ENCODE peak calls at places on chromosomes 6 and 20, in four cellular contexts. P, C, W and J are unnamed samples. For H3K4me1, the result is how much of the 10 kb centered on the place peaks cover.

GRCh38 chr6:45721665-45722064 is 294.0 kb downstream of the CLIC5 start:
- DNase-seq in C (no peak), P (no peak), W (no peak), J (no peak)

GRCh38 chr6:124660185-124660584 is 302.1 kb upstream of the RNF217 start:
- DNase-seq in P (no peak), C (no peak), W (no peak), J (no peak)

GRCh38 chr20:45322952-45323383 is 14.9 kb upstream of the MATN4 start:
- DNase-seq in P (peak), C (no peak), W (no peak), J (peak)

GRCh38 chr6:33264015-33264414 is 7.7 kb downstream of the VPS52 start:
- DNase-seq in W (no peak), C (no peak), P (no peak), J (no peak)

GRCh38 chr6:106159531-106159940 is 73.4 kb downstream of the PRDM1 start:
- DNase-seq in P (no peak), W (peak), C (no peak), J (no peak)

GRCh38 chr6:110944681-110945151 is 13.8 kb upstream of the GTF3C6 start:
- DNase-seq in W (peak), C (no peak), P (no peak), J (no peak)

GRCh38 chr20:48773837-48774418 is 53.9 kb downstream of the PREX1 start:
- DNase-seq in C (no peak), P (peak), W (no peak), J (no peak)

GRCh38 chr6:113306552-113307145 is 550.5 kb upstream of the MARCKS start:
- DNase-seq in P (peak), C (peak), W (no peak), J (peak)

GRCh38 chr20:33933469-33933909 is 60.2 kb upstream of the RALY start:
- DNase-seq in P (peak), W (peak), C (peak), J (peak)

GRCh38 chr20:44176833-44177533 is 10.0 kb downstream of the JPH2 start:
- DNase-seq in W (no peak), C (no peak), P (no peak), J (no peak)

GRCh38 chr6:62652692-62653328 is 366.8 kb upstream of the KHDRBS2 start:
- DNase-seq in C (no peak), W (peak), P (no peak), J (no peak)

GRCh38 chr20:46023148-46023484 is 5.9 kb upstream of the SLC12A5 start:
- DNase-seq in C (no peak), W (no peak), P (no peak), J (no peak)

GRCh38 chr20:1840865-1841553 is 54.2 kb upstream of the SIRPA start:
- DNase-seq in W (no peak), C (peak), P (no peak), J (no peak)

GRCh38 chr20:24491043-24491756 is 21.8 kb downstream of the SYNDIG1 start:
- DNase-seq in W (no peak), P (no peak), C (peak), J (no peak)

GRCh38 chr20:35302421-35303335 is 10.5 kb upstream of the FAM83C start:
- DNase-seq in W (peak), C (no peak), P (no peak), J (no peak)

GRCh38 chr20:57785720-57786119 is 75.9 kb upstream of the PMEPA1 start:
- DNase-seq in P (no peak), C (peak), W (no peak), J (no peak)

GRCh38 chr6:19210849-19211590 is 626.1 kb upstream of the ID4 start:
- DNase-seq in W (no peak), P (no peak), C (peak), J (no peak)

GRCh38 chr6:55528624-55529023 is 50.4 kb downstream of the HMGCLL1 start:
- DNase-seq in P (no peak), C (no peak), W (peak), J (no peak)

GRCh38 chr6:42774201-42774600 is 7.7 kb upstream of the BICRAL start:
- DNase-seq in C (no peak), W (no peak), P (no peak), J (no peak)

GRCh38 chr6:13523826-13524622 is 36.6 kb upstream of the GFOD1 start:
- DNase-seq in C (no peak), W (no peak), P (no peak), J (no peak)

GRCh38 chr6:51314965-51315364 is 496.3 kb downstream of the TFAP2B start:
- DNase-seq in W (no peak), P (no peak), C (no peak), J (no peak)

GRCh38 chr6:45455408-45455807 is 77.7 kb upstream of the SUPT3H start:
- DNase-seq in W (no peak), C (no peak), P (no peak), J (no peak)

GRCh38 chr6:140779341-140779740 is 1353.4 kb upstream of the GJE1 start:
- DNase-seq in C (no peak), W (no peak), P (no peak), J (no peak)

GRCh38 chr6:127219869-127220268 is 46.8 kb upstream of the RNF146 start:
- DNase-seq in C (no peak), P (no peak), W (no peak), J (no peak)

GRCh38 chr6:158061361-158061708 is 79.7 kb downstream of the SYNJ2 start:
- DNase-seq in C (no peak), W (no peak), P (no peak), J (no peak)

GRCh38 chr6:106739387-106739786 is 110.0 kb downstream of the QRSL1 start:
- DNase-seq in W (no peak), P (peak), C (no peak), J (peak)

GRCh38 chr6:8908638-8909037 is 473.3 kb upstream of the SLC35B3 start:
- DNase-seq in W (no peak), C (no peak), P (no peak), J (no peak)

GRCh38 chr6:148085651-148086321 is 256.9 kb upstream of the SASH1 start:
- DNase-seq in C (no peak), P (no peak), W (no peak), J (no peak)

GRCh38 chr6:113018351-113019151 is 671.4 kb downstream of the RFPL4B start:
- DNase-seq in W (peak), P (no peak), C (no peak), J (peak)

GRCh38 chr6:154868143-154868594 is 126.9 kb upstream of the TIAM2 start:
- DNase-seq in P (no peak), C (no peak), W (peak), J (peak)

GRCh38 chr6:80183019-80183418 is 76.5 kb downstream of the BCKDHB start:
- DNase-seq in W (no peak), C (no peak), P (no peak), J (no peak)

GRCh38 chr6:17035257-17035757 is 66.5 kb upstream of the STMND1 start:
- DNase-seq in C (no peak), W (no peak), P (no peak), J (no peak)

GRCh38 chr6:12911387-12911960 is 194.9 kb downstream of the PHACTR1 start:
- DNase-seq in W (peak), C (no peak), P (no peak), J (peak)

GRCh38 chr6:108222504-108222903 is 38.3 kb downstream of the SNX3 start:
- DNase-seq in C (no peak), W (peak), P (no peak), J (no peak)

GRCh38 chr6:108222064-108222463 is 38.8 kb downstream of the SNX3 start:
- DNase-seq in C (no peak), W (no peak), P (no peak), J (no peak)

DNA sequence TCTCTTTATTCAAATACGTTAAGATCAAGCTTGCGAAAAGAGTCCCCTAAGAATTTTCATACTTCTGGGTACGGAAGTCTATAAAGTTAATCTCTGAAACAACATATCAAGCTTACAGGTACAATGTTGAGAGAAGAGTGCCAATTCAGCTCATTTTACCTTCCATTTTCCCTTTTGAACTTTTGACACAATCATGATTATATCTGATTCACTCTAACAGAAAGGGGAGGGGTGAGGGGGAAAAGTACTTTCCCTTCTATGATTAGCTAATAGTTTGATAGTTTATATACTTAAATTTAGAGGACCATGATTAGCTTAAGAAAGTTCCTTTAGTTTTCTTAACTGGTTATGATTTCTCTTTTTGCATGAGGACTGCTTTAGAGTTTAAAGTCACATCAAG is 33.5 kb downstream of the SNX3 start:
- DNase-seq in W (no peak), P (no peak), C (no peak), J (no peak)
- H3K4me1 ChIP-seq in W (under half), P (under half), C (under half), J (under half)

DNA sequence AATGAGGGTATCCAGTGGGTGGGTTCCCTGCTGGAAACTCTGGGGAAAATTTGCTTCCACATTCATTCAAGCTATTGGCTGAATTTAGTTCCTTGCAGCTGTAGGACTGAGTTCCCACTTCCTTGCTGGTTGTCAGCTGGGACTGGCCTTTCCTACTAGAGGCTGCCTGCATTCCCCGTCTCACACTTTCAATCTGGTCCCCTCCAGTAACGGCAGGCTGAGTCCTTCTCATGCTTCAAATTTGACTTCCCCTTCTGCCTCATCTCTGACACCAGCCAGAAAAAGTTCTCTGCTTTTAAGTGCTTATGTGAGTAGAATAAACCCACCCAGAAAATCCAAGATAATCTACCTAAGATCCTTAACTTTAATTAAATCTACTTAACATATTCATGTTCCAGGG is 4.4 kb downstream of the CSNK2A1 start:
- DNase-seq in W (no peak), P (no peak), C (no peak), J (no peak)
- H3K4me1 ChIP-seq in W (under half), P (half or more), C (under half), J (under half)

GRCh38 chr6:149750136-149750609 is 632 bp downstream of the PCMT1 start:
- DNase-seq in P (peak), W (peak), C (peak), J (peak)
- H3K4me1 ChIP-seq in P (under half), W (under half), C (under half), J (under half)

GRCh38 chr6:35727206-35727934 is 9.5 kb upstream of the ARMC12 start:
- DNase-seq in W (peak), P (peak), C (peak), J (peak)

GRCh38 chr6:35729722-35730121 is 7.1 kb upstream of the ARMC12 start:
- DNase-seq in C (no peak), P (no peak), W (no peak), J (no peak)

GRCh38 chr6:35728663-35729348 is 8.0 kb upstream of the ARMC12 start:
- DNase-seq in P (peak), C (no peak), W (no peak), J (peak)

GRCh38 chr6:35729349-35729678 is 7.5 kb upstream of the ARMC12 start:
- DNase-seq in C (no peak), P (no peak), W (no peak), J (no peak)

DNA sequence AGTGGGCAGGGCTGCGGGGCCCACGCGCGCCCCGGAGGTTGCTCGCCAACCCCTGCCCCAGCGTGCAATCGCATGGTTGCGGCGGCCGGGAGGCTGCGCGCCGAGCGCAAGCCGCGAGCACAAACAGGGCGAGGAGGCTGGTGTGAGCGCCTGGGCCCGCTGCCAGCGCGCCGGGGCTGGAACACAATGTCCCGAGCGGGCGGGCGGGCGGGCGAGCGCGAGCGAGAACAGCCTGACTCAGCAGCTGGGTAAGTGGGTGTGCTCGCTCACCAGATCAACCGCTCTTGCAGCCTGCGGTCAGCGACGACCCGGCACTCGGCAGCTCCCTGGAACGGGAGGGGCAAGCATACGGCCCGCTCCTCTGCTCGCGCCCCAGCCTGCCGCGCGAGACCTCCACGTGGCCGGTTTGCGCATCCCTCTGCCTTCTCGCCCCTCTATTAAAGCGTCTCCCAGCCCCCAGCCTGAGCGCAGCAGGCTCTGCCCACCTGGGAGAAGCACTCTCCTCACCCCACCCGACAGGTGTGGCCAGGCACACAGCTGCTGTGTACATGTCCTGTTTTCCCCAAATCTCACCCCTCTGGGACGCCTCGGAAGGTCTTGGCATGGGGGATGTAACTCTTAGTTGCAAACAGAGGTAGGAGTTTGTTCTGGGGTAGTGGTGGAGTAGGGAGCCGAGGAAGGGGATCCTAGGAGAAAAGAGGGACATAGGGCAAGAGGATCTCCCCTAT is 8.7 kb upstream of the ARMC12 start:
- DNase-seq in P (peak), C (peak), W (peak), J (peak)
- H3K4me1 ChIP-seq in P (half or more), C (under half), W (under half), J (half or more)

DNA sequence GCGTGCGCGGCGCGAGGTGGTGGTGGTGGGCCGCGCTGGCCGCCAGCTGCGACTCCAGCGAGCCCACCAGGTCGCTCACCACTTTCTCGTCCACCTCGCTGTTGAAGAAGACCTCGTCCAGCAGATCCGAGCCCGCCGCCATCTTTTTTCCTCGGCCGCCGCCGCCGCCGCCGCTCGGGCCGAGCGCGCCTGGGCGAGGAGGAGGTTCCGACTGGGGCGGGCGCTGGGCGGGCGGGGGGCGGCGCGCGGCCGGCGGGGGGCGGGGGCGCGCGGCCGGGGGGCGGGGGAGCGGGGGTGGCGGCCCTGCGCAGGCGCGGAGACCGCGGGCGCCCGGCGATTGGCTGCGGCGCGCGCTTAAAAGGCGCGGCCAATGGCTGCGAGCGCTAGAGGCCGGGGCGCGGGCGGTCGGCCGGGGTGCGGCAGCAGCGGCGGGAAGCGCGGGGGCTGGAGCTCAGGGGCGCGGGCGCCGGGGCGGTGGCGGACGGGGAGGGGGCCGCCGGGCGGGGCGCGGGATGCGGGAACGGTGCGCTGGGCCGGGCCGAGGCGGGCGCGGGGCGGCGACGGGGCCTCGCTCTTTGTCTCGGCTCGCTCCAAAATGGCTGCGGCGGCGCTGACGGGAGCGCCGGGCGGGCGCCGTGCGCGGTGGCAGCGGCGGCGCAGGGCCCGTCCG is at the start of gene TAF4:
- DNase-seq in W (peak), P (peak), C (peak), J (peak)
- H3K4me1 ChIP-seq in W (under half), P (under half), C (under half), J (under half)

GRCh38 chr6:37491830-37492208 is 7.9 kb downstream of the CCDC167 start:
- DNase-seq in P (peak), C (no peak), W (no peak), J (no peak)
- H3K4me1 ChIP-seq in P (under half), C (under half), W (under half), J (under half)

GRCh38 chr6:138482816-138483215 is 16.5 kb downstream of the NHSL1 start:
- DNase-seq in C (no peak), P (no peak), W (no peak), J (no peak)

GRCh38 chr6:138483911-138484731 is 15.2 kb downstream of the NHSL1 start:
- DNase-seq in W (no peak), C (no peak), P (no peak), J (no peak)

GRCh38 chr6:138476116-138476515 is 23.2 kb downstream of the NHSL1 start:
- DNase-seq in W (no peak), P (no peak), C (no peak), J (no peak)

GRCh38 chr6:138477913-138478539 is 21.3 kb downstream of the NHSL1 start:
- DNase-seq in C (no peak), P (no peak), W (no peak), J (peak)

DNA sequence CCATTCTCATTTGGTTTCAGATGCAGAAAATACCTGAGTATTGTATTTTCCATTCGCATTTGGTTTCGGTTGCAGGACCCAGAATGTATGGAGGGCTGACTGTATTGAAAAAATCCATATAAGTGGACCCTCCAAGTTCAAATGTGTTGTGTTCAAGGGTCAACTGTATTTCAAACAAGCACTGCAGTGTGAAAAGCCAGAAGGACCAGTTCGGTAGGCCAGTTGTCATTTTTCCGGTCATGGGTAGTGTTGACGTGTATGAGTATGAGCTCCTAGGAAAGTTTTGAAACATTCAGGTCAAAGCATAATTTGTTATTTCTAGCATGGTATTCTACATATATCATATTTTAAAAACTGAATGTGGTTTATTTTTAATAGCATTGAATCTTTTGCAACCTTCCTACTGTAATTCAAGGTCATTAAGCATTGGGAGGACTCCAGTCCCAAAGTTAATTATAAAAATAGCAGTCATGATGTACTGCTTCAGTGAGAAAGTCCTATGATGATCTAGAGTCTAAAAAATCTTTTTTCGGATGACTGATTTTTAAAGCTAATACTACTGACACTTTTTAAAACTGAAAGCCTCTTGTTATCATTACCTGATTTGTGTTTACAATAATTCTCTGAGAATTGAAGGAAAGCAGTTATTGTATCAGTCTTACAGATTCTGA is 18.9 kb downstream of the NHSL1 start:
- DNase-seq in P (no peak), W (no peak), C (no peak), J (no peak)
- H3K4me1 ChIP-seq in P (under half), W (under half), C (under half), J (under half)

DNA sequence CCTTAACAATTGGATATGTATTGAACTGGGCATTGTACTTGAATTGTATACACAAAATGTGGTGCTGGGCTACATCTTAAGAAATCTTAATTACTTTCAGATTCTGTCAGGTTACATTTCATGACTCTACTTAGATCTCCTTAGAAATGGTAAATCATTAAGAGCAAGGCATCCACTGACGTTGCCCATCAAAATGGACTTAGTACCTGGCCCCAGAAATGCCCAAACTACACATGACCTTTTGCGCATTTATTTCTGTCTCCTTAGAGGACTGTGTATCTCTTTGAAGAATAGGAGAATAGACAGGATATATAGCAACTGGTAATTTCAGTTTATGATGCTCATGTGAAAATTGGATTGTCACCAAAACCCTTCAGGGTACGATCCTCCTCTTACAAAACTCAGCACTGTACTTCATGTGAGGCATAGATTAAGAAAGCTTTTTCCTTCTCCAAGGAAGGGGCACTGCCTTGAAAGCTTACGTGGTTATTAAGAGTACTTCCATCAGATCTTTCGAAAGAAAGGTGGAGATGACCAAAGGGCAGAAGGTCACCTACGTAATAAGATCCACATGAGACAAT is 61.5 kb upstream of the BMP2 start:
- DNase-seq in C (no peak), W (no peak), P (no peak), J (no peak)
- H3K4me1 ChIP-seq in C (under half), W (half or more), P (half or more), J (under half)

GRCh38 chr6:89952361-89952680 is 58.1 kb downstream of the GJA10 start:
- DNase-seq in C (no peak), W (no peak), P (no peak), J (no peak)
- H3K4me1 ChIP-seq in C (under half), W (under half), P (under half), J (under half)